ENCODE peak calls at places on chromosomes 2 and 18, in ten cellular contexts. P is psoas muscle, R is cardiac muscle cell, E is cardiac fibroblast, V is Calu3, C is left ventricle myocardium inferior, B is type B pancreatic cell, Z is neural crest cell, W is GM20000, A is endothelial cell. Y is an unnamed sample.

GRCh38 chr2:240147911-240148587 is 7.6 kb upstream of the OTOS start:
- DNase-seq in B (no peak), R (no peak), Z (no peak), C (no peak), A (no peak), W (no peak), E (no peak), V (no peak), P (no peak), Y (no peak)

GRCh38 chr18:76823574-76823973 is 1.2 kb downstream of the ZNF236 start:
- DNase-seq in Z (peak), P (no peak), A (peak), V (no peak), R (peak), C (peak), B (peak), W (peak), E (no peak), Y (no peak)

GRCh38 chr2:22525676-22526075 is 859.3 kb upstream of the KLHL29 start:
- DNase-seq in P (no peak), Z (no peak), A (no peak), R (no peak), B (no peak), W (no peak), V (no peak), C (no peak), E (no peak), Y (no peak)

GRCh38 chr2:41698787-41699422 is 348.9 kb upstream of the PKDCC start:
- DNase-seq in W (peak), V (peak), P (peak), C (peak), R (peak), B (no peak), Z (peak), A (peak), E (peak), Y (peak)

GRCh38 chr2:37720533-37721218 is 49.2 kb upstream of the CDC42EP3 start:
- DNase-seq in W (no peak), R (no peak), P (no peak), A (no peak), E (peak), B (no peak), C (no peak), V (no peak), Z (no peak), Y (peak)

GRCh38 chr18:79774111-79774510 is 23.6 kb upstream of the KCNG2 start:
- DNase-seq in V (no peak), E (no peak), P (peak), R (no peak), Z (no peak), C (no peak), B (no peak), W (no peak), A (no peak), Y (no peak)

GRCh38 chr2:8098952-8099582 is 582.8 kb upstream of the ID2 start:
- DNase-seq in B (no peak), R (no peak), V (no peak), A (no peak), E (no peak), P (no peak), W (no peak), Z (no peak), C (no peak), Y (no peak)

GRCh38 chr2:239440511-239440959 is 39.7 kb upstream of the HDAC4 start:
- DNase-seq in B (no peak), P (no peak), W (no peak), A (no peak), V (no peak), E (no peak), C (no peak), Z (peak), R (no peak), Y (no peak)

GRCh38 chr2:133240505-133241230 is 327.6 kb downstream of the NCKAP5 start:
- DNase-seq in C (no peak), P (no peak), V (no peak), A (no peak), B (no peak), E (peak), W (no peak), Z (no peak), R (no peak), Y (no peak)

GRCh38 chr2:123732563-123732962 is 292.5 kb upstream of the CNTNAP5 start:
- DNase-seq in Z (no peak), A (no peak), P (no peak), V (no peak), R (no peak), E (no peak), C (no peak), W (no peak), B (no peak), Y (no peak)

GRCh38 chr2:75582840-75583239 is 22.1 kb upstream of the EVA1A start:
- DNase-seq in C (no peak), E (no peak), V (no peak), P (no peak), W (no peak), B (no peak), A (no peak), R (no peak), Z (no peak), Y (no peak)

GRCh38 chr2:86003967-86004366 is 101.7 kb downstream of the POLR1A start:
- DNase-seq in P (no peak), A (no peak), Z (no peak), B (no peak), V (no peak), W (no peak), E (no peak), C (no peak), R (no peak), Y (no peak)

GRCh38 chr2:161219213-161219612 is 59.0 kb downstream of the TANK start:
- DNase-seq in A (no peak), W (no peak), E (no peak), Z (no peak), V (no peak), C (no peak), P (no peak), B (no peak), R (no peak), Y (no peak)

GRCh38 chr2:15298769-15299168 is 262.4 kb downstream of the NBAS start:
- DNase-seq in V (no peak), Z (no peak), R (no peak), B (no peak), A (no peak), P (no peak), E (peak), C (peak), W (no peak), Y (peak)

GRCh38 chr2:52897511-52898085 is 870.0 kb upstream of the CHAC2 start:
- DNase-seq in R (no peak), A (no peak), C (no peak), B (no peak), W (no peak), E (no peak), P (no peak), Z (no peak), V (no peak), Y (no peak)

GRCh38 chr18:53268455-53268854 is 928.5 kb downstream of the DCC start:
- DNase-seq in B (no peak), R (no peak), A (no peak), W (no peak), E (no peak), C (no peak), P (no peak), Z (no peak), V (no peak), Y (no peak)

GRCh38 chr2:42101641-42102605 is 54.1 kb downstream of the PKDCC start:
- DNase-seq in P (peak), W (peak), B (peak), Z (peak), V (peak), E (peak), C (peak), A (peak), R (no peak), Y (peak)

GRCh38 chr2:19786408-19787058 is 115.2 kb downstream of the TTC32 start:
- DNase-seq in A (no peak), R (no peak), V (no peak), C (no peak), P (no peak), E (peak), Z (no peak), W (no peak), B (no peak), Y (no peak)

GRCh38 chr2:216654528-216655052 is 21.4 kb downstream of the IGFBP2 start:
- DNase-seq in Z (no peak), A (no peak), W (no peak), P (no peak), C (no peak), B (no peak), V (no peak), R (no peak), E (no peak), Y (no peak)

GRCh38 chr2:42998721-42999120 is 206.3 kb upstream of the HAAO start:
- DNase-seq in R (no peak), C (no peak), P (no peak), W (no peak), B (no peak), Z (no peak), A (no peak), E (no peak), V (no peak), Y (no peak)

GRCh38 chr18:48615566-48616401 is 77.0 kb downstream of the CTIF start:
- DNase-seq in A (no peak), E (no peak), W (no peak), V (peak), C (no peak), P (no peak), R (no peak), Z (no peak), B (no peak), Y (no peak)

GRCh38 chr2:72744049-72744448 is 81.8 kb downstream of the EXOC6B start:
- DNase-seq in R (no peak), A (no peak), B (no peak), E (peak), V (no peak), W (no peak), C (no peak), Z (no peak), P (no peak), Y (no peak)

GRCh38 chr18:48932822-48933510 is 17.8 kb downstream of the SMAD7 start:
- DNase-seq in A (no peak), R (no peak), C (no peak), P (no peak), Z (no peak), V (no peak), W (peak), B (no peak), E (peak), Y (no peak)

GRCh38 chr2:98867539-98868309 is 68.3 kb downstream of the CRACDL start:
- DNase-seq in W (no peak), A (no peak), B (no peak), P (no peak), V (no peak), Z (no peak), R (no peak), E (peak), C (no peak), Y (no peak)

GRCh38 chr18:45277870-45278269 is 337.4 kb upstream of the SLC14A2 start:
- DNase-seq in B (no peak), V (no peak), Z (no peak), E (no peak), P (no peak), A (no peak), R (no peak), W (no peak), C (no peak), Y (no peak)

GRCh38 chr2:2061091-2061696 is 269.9 kb downstream of the MYT1L start:
- DNase-seq in V (no peak), B (no peak), W (no peak), E (no peak), A (no peak), R (no peak), P (no peak), C (no peak), Z (no peak), Y (no peak)

GRCh38 chr2:120109186-120110061 is 96.5 kb downstream of the EPB41L5 start:
- DNase-seq in R (no peak), W (peak), A (no peak), B (no peak), C (no peak), P (no peak), Z (no peak), E (peak), V (no peak), Y (no peak)

GRCh38 chr2:154187948-154188347 is 316.2 kb downstream of the GALNT13 start:
- DNase-seq in B (no peak), A (no peak), Z (no peak), W (no peak), C (no peak), P (no peak), R (no peak), E (no peak), V (no peak), Y (no peak)

GRCh38 chr18:78819926-78820834 is 159.4 kb upstream of the SALL3 start:
- DNase-seq in Z (no peak), C (no peak), P (no peak), W (no peak), V (no peak), R (no peak), A (no peak), B (peak), E (no peak), Y (no peak)

GRCh38 chr2:16203069-16203468 is 262.7 kb downstream of the MYCN start:
- DNase-seq in P (no peak), W (no peak), V (no peak), B (no peak), Z (no peak), E (no peak), A (no peak), R (no peak), C (no peak), Y (no peak)

GRCh38 chr18:76412010-76412817 is 82.8 kb downstream of the ZNF516 start:
- DNase-seq in Z (no peak), V (no peak), W (no peak), A (no peak), C (no peak), E (no peak), B (peak), P (no peak), R (no peak), Y (no peak)

GRCh38 chr2:189669913-189670312 is 4.6 kb upstream of the ANKAR start:
- DNase-seq in A (no peak), Z (no peak), C (no peak), V (no peak), E (no peak), R (no peak), P (no peak), B (no peak), W (no peak), Y (no peak)

GRCh38 chr2:225074366-225074765 is 32.1 kb upstream of the DOCK10 start:
- DNase-seq in P (no peak), E (peak), V (no peak), C (no peak), A (no peak), R (no peak), B (no peak), W (no peak), Z (no peak), Y (no peak)

GRCh38 chr18:24018299-24018910 is 3.9 kb downstream of the TTC39C start:
- DNase-seq in E (no peak), W (no peak), C (no peak), A (no peak), Z (no peak), V (no peak), B (no peak), P (no peak), R (no peak), Y (peak)

GRCh38 chr18:24014062-24014985 is at the start of gene TTC39C:
- DNase-seq in B (peak), R (peak), P (peak), C (peak), Z (peak), E (peak), W (peak), A (peak), V (peak), Y (peak)

GRCh38 chr18:24014986-24015896 is 687 bp downstream of the TTC39C start:
- DNase-seq in B (peak), W (peak), E (peak), Z (peak), P (peak), R (peak), V (peak), C (peak), A (peak), Y (peak)

GRCh38 chr18:24015897-24016631 is 1.5 kb downstream of the TTC39C start:
- DNase-seq in W (no peak), E (no peak), R (no peak), C (no peak), B (no peak), P (no peak), V (no peak), A (no peak), Z (no peak), Y (no peak)

GRCh38 chr18:24016643-24017042 is 2.1 kb downstream of the TTC39C start:
- DNase-seq in Z (no peak), P (no peak), R (peak), C (no peak), B (no peak), V (no peak), W (no peak), A (no peak), E (no peak), Y (no peak)
- TF ChIP-seq CTCF in Z (peak), P (no peak), R (peak), C (peak), B (peak), V (no peak), W (peak), A (no peak), E (no peak), Y (peak)

GRCh38 chr2:218979846-218980738 is 4.9 kb downstream of the FEV start:
- DNase-seq in A (peak), R (peak), C (peak), E (peak), P (peak), W (peak), V (peak), B (peak), Z (peak), Y (peak)

GRCh38 chr2:218982312-218983262 is 2.4 kb downstream of the FEV start:
- DNase-seq in R (no peak), E (no peak), Z (no peak), C (no peak), B (no peak), V (no peak), P (peak), W (peak), A (no peak), Y (no peak)

GRCh38 chr2:218980800-218981389 is 4.1 kb downstream of the FEV start:
- DNase-seq in E (no peak), Z (no peak), C (no peak), A (no peak), B (no peak), P (peak), V (no peak), R (no peak), W (peak), Y (no peak)

GRCh38 chr2:218983263-218983970 is 1.6 kb downstream of the FEV start:
- DNase-seq in E (no peak), W (peak), C (no peak), B (no peak), A (no peak), V (peak), Z (no peak), R (no peak), P (peak), Y (no peak)

DNA sequence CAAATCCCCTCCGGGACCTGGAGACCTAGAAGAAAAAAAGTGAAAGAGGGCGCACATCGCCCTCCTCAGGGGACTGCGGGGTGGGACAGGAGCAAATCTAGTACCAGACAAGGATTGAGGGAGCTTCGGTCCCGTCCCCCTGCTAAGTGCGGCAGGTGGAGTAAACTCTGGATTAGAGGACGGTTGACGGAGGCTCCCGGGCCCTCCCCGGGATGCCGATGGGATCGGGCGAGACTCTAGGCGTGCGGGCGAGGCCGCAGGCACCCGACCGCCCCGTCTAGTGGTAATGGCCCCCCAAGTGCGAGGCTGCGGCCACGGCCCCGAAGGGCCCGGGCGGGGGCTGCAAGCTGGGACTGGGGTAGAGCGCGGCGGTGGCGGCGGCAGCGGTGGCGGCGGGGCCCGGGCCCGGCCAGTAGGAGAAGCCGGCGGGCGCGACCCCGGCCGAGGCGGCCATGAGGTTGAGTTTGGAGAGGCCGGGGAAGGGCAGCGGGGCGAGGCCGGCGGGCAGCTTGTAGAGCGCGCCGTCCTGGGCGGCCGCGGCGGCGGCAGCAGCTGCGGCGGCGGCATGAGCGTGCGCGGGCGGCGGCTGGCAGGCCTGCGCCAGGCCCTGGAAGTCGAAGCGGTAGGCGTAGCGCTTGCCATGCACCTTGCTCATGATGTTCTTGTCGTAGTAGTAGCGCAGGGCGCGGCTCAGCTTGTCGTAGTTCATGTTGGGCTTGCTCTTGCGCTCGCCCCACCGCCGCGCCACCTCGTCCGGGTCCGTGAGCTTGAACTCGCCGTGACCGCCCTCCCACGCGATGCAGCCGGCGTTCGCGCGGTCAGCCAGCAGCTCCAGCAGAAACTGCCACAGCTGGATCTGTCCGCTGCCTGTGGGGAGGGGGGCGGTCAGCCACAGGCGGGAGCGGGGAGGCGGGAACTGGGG is 3.3 kb downstream of the FEV start:
- DNase-seq in P (peak), A (no peak), Z (no peak), E (no peak), R (peak), V (peak), B (no peak), W (peak), C (no peak), Y (peak)
- TF ChIP-seq CTCF in P (no peak), A (no peak), Z (peak), E (no peak), R (no peak), V (no peak), B (no peak), W (no peak), C (no peak), Y (no peak)

GRCh38 chr18:267380-267687 is 513 bp downstream of the THOC1 start:
- DNase-seq in A (no peak), E (no peak), R (peak), Z (no peak), B (no peak), W (no peak), C (no peak), V (no peak), P (no peak), Y (no peak)

GRCh38 chr18:272650-273049 is 4.8 kb upstream of the THOC1 start:
- DNase-seq in P (no peak), Z (no peak), C (no peak), E (no peak), R (no peak), B (no peak), W (no peak), A (no peak), V (no peak), Y (no peak)

GRCh38 chr18:269480-270090 is 1.7 kb upstream of the THOC1 start:
- DNase-seq in R (no peak), A (no peak), B (no peak), P (no peak), E (no peak), Z (no peak), W (no peak), V (no peak), C (no peak), Y (no peak)

GRCh38 chr18:273525-273924 is 5.7 kb upstream of the THOC1 start:
- DNase-seq in W (no peak), B (no peak), V (no peak), R (no peak), A (no peak), Z (no peak), C (no peak), E (no peak), P (no peak), Y (no peak)

DNA sequence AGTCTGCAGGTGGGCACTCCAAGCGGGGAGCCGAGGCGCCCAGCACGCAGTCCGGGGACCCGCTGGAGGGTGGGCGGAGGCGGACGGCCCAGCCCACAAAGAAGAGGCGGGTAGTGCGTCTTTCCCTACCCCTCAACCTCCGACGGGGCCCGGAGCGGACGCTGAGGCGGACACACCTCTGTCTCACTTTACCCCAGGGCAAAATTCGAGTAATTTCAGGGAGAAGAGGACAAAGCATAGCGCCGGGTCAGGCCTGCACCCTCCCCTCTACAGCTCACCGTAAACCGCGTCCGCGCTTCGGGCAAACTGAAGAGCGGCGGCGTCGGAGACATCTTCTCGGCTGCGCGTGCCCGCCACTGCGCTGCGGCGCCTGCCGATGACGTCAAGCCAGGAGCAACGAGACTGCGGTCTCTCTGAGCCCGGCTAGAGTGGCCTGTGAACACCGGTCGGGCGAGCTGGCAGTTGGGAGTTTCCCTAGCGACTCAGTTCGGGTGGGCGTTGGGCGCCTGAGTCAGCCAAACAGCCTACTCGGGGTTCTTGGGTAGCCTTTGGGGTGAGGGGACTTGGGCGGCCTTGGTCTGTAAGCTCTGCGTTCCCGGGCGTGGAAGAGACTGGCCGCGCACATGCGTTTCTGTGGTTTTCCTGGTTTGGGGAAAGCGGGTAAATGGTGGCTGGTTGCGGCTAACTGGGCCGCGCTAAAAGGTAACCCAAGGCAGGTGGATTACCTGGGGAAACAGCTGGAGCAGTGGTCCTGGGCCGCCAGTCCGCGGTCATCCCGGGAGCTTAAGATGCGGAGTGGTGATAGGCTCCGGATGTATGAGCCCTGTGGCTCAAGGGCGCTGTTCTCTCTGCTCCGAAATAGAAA is at the start of gene THOC1:
- DNase-seq in E (peak), A (peak), Z (peak), B (peak), R (peak), C (peak), V (peak), W (peak), P (peak), Y (peak)
- TF ChIP-seq CTCF in E (no peak), A (no peak), Z (no peak), B (no peak), R (no peak), C (no peak), V (no peak), W (no peak), P (no peak), Y (no peak)

GRCh38 chr2:227939271-227940027 is 68.0 kb downstream of the DAW1 start:
- DNase-seq in E (peak), B (no peak), A (no peak), W (peak), R (peak), P (no peak), Z (peak), C (no peak), V (peak), Y (peak)
- TF ChIP-seq CTCF in E (peak), B (peak), A (peak), W (peak), R (peak), P (no peak), Z (peak), C (peak), V (peak), Y (peak)